ENCODE peak calls at places on chromosomes 6 and 20, in ten cellular contexts. One of them, this sample, is unnamed.
A peak's percentile ranks its signal among the peaks of the same experiment; 100 is the strongest.

GRCh38 chr20:41003143-41003932 is 25.3 kb upstream of the TOP1 start:
- DNase-seq in MM.1S: no peak
- DNase-seq in SK-N-SH: no peak
- DNase-seq in GM23338: peak; percentile 29
- DNase-seq in OCI-LY7: no peak
- DNase-seq in GM23248: peak; percentile 97
- DNase-seq in HCT116: peak; percentile 98
- DNase-seq in hepatocyte: peak; percentile 87
- DNase-seq in PC-9: peak; percentile 87
- DNase-seq in Karpas-422: peak; percentile 78
- DNase-seq in this sample: peak; percentile 99

GRCh38 chr6:81171991-81172740 is 580.3 kb downstream of the TENT5A start:
- DNase-seq in OCI-LY7: no peak
- DNase-seq in HCT116: peak; percentile 15
- DNase-seq in GM23338: peak; percentile 6
- DNase-seq in GM23248: peak; percentile 86
- DNase-seq in SK-N-SH: no peak
- DNase-seq in MM.1S: no peak
- DNase-seq in Karpas-422: no peak
- DNase-seq in hepatocyte: no peak
- DNase-seq in PC-9: peak; percentile 3
- DNase-seq in this sample: no peak

GRCh38 chr6:138804986-138805385 is 9.1 kb downstream of the ECT2L start:
- DNase-seq in HCT116: no peak
- DNase-seq in GM23338: no peak
- DNase-seq in PC-9: no peak
- DNase-seq in Karpas-422: no peak
- DNase-seq in SK-N-SH: no peak
- DNase-seq in hepatocyte: no peak
- DNase-seq in MM.1S: no peak
- DNase-seq in GM23248: no peak
- DNase-seq in OCI-LY7: no peak
- DNase-seq in this sample: no peak

GRCh38 chr6:42637681-42638080 is 73.9 kb downstream of the UBR2 start:
- DNase-seq in SK-N-SH: no peak
- DNase-seq in GM23338: no peak
- DNase-seq in Karpas-422: no peak
- DNase-seq in OCI-LY7: no peak
- DNase-seq in hepatocyte: no peak
- DNase-seq in GM23248: no peak
- DNase-seq in PC-9: no peak
- DNase-seq in MM.1S: no peak
- DNase-seq in HCT116: no peak
- DNase-seq in this sample: no peak

GRCh38 chr20:2865630-2866029 is 7.7 kb upstream of the PTPRA start:
- DNase-seq in HCT116: no peak
- DNase-seq in MM.1S: no peak
- DNase-seq in GM23248: no peak
- DNase-seq in SK-N-SH: no peak
- DNase-seq in OCI-LY7: peak; percentile 18
- DNase-seq in PC-9: no peak
- DNase-seq in GM23338: peak; percentile 68
- DNase-seq in hepatocyte: no peak
- DNase-seq in Karpas-422: peak; percentile 60
- DNase-seq in this sample: no peak

GRCh38 chr6:167747152-167747427 is 79.6 kb upstream of the AFDN start:
- DNase-seq in Karpas-422: no peak
- DNase-seq in GM23248: no peak
- DNase-seq in GM23338: no peak
- DNase-seq in SK-N-SH: no peak
- DNase-seq in PC-9: no peak
- DNase-seq in hepatocyte: no peak
- DNase-seq in HCT116: no peak
- DNase-seq in MM.1S: no peak
- DNase-seq in OCI-LY7: no peak
- DNase-seq in this sample: no peak

GRCh38 chr6:57040011-57040410 is 6.5 kb upstream of the KIAA1586 start:
- DNase-seq in SK-N-SH: peak; percentile 19
- DNase-seq in HCT116: peak; percentile 19
- DNase-seq in GM23338: peak; percentile 63
- DNase-seq in GM23248: peak; percentile 19
- DNase-seq in hepatocyte: no peak
- DNase-seq in PC-9: no peak
- DNase-seq in OCI-LY7: peak; percentile 40
- DNase-seq in MM.1S: no peak
- DNase-seq in Karpas-422: peak; percentile 56
- DNase-seq in this sample: peak; percentile 10

GRCh38 chr6:42547407-42548329 is 16.2 kb upstream of the UBR2 start:
- DNase-seq in OCI-LY7: peak; percentile 87
- DNase-seq in SK-N-SH: peak; percentile 94
- DNase-seq in PC-9: peak; percentile 83
- DNase-seq in MM.1S: peak; percentile 80
- DNase-seq in Karpas-422: peak; percentile 95
- DNase-seq in GM23248: peak; percentile 90
- DNase-seq in HCT116: peak; percentile 64
- DNase-seq in hepatocyte: peak; percentile 90
- DNase-seq in GM23338: peak; percentile 88
- DNase-seq in this sample: peak; percentile 84

GRCh38 chr20:50799176-50799889 is 4.5 kb downstream of the BCAS4 start:
- DNase-seq in GM23338: no peak
- DNase-seq in HCT116: no peak
- DNase-seq in GM23248: no peak
- DNase-seq in PC-9: no peak
- DNase-seq in OCI-LY7: no peak
- DNase-seq in Karpas-422: no peak
- DNase-seq in MM.1S: no peak
- DNase-seq in SK-N-SH: no peak
- DNase-seq in hepatocyte: no peak
- DNase-seq in this sample: no peak

GRCh38 chr6:57313711-57314471 is 3.5 kb upstream of the PRIM2 start:
- DNase-seq in hepatocyte: peak; percentile 82
- DNase-seq in Karpas-422: peak; percentile 34
- DNase-seq in GM23248: peak; percentile 99
- DNase-seq in SK-N-SH: no peak
- DNase-seq in HCT116: peak; percentile 71
- DNase-seq in MM.1S: no peak
- DNase-seq in PC-9: peak; percentile 41
- DNase-seq in GM23338: no peak
- DNase-seq in OCI-LY7: no peak
- DNase-seq in this sample: peak; percentile 97

GRCh38 chr6:7260291-7261029 is 52.5 kb downstream of the SSR1 start:
- DNase-seq in MM.1S: no peak
- DNase-seq in Karpas-422: no peak
- DNase-seq in GM23248: no peak
- DNase-seq in GM23338: no peak
- DNase-seq in HCT116: no peak
- DNase-seq in OCI-LY7: no peak
- DNase-seq in PC-9: no peak
- DNase-seq in hepatocyte: no peak
- DNase-seq in SK-N-SH: no peak
- DNase-seq in this sample: no peak

GRCh38 chr6:7262746-7263335 is 50.2 kb downstream of the SSR1 start:
- DNase-seq in OCI-LY7: no peak
- DNase-seq in MM.1S: no peak
- DNase-seq in PC-9: no peak
- DNase-seq in Karpas-422: no peak
- DNase-seq in GM23248: no peak
- DNase-seq in HCT116: no peak
- DNase-seq in GM23338: no peak
- DNase-seq in SK-N-SH: no peak
- DNase-seq in hepatocyte: no peak
- DNase-seq in this sample: no peak

GRCh38 chr6:7264041-7264440 is 49.0 kb downstream of the SSR1 start:
- DNase-seq in GM23338: no peak
- DNase-seq in GM23248: no peak
- DNase-seq in hepatocyte: no peak
- DNase-seq in MM.1S: no peak
- DNase-seq in PC-9: no peak
- DNase-seq in SK-N-SH: no peak
- DNase-seq in Karpas-422: no peak
- DNase-seq in OCI-LY7: no peak
- DNase-seq in HCT116: no peak
- DNase-seq in this sample: no peak

GRCh38 chr6:7262037-7262461 is 51.0 kb downstream of the SSR1 start:
- DNase-seq in GM23248: no peak
- DNase-seq in Karpas-422: no peak
- DNase-seq in hepatocyte: peak; percentile 35
- DNase-seq in SK-N-SH: no peak
- DNase-seq in GM23338: peak; percentile 88
- DNase-seq in HCT116: no peak
- DNase-seq in OCI-LY7: no peak
- DNase-seq in PC-9: peak; percentile 39
- DNase-seq in MM.1S: no peak
- DNase-seq in this sample: no peak

DNA sequence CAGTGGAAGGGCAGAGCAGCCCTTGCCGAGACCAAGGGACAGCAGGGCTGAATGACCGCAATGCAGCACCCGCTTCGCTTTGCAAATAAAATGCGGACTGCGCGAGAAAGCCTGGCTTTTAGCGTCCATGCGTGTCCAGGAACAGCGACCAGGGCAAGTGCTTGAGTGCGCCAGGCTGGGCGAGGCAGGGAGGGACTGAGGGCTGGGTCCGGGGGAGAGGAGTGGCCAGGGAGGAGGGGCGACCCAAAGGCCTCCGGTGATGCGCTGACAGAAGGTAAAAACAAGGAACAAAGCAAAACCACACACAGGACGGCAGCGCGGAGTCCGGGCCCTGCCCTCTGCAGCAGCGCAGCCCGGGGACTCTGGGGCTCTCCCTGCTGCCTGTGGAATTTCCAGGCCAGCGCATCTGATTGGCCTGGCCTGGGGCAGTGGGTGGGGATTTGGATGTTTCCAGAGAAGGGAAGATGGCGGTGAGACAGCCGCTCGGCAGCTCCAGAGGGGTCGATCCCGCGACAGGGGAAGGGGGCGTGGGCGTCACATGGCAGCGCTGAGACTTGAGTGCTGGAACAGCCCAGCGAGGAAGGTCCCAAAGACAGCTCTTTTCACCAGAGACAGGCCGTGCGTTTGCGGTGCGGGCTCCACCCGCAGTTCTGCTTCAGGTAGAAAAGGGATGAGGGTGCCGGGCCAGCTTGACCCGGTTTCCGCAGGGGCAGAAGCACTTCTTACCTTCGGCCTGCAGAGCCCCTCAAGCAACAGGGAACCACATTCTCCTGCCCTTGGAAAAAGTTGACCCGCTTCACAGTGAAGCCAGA is 51.8 kb downstream of the SSR1 start:
- DNase-seq in GM23248: peak; percentile 94
- DNase-seq in hepatocyte: peak; percentile 93
- DNase-seq in HCT116: peak; percentile 65
- DNase-seq in MM.1S: peak; percentile 14
- DNase-seq in Karpas-422: peak; percentile 46
- DNase-seq in OCI-LY7: no peak
- DNase-seq in PC-9: peak; percentile 92
- DNase-seq in SK-N-SH: peak; percentile 90
- DNase-seq in GM23338: peak; percentile 96
- DNase-seq in this sample: peak; percentile 95
- H3K9me2 ChIP-seq in GM23248: no peaks in the 10 kb centered on the region
- H3K9me2 ChIP-seq in hepatocyte: no peaks in the 10 kb centered on the region
- H3K9me2 ChIP-seq in HCT116: no peaks in the 10 kb centered on the region
- H3K9me2 ChIP-seq in MM.1S: no peaks in the 10 kb centered on the region
- H3K9me2 ChIP-seq in Karpas-422: no peaks in the 10 kb centered on the region
- H3K9me2 ChIP-seq in OCI-LY7: no peaks in the 10 kb centered on the region
- H3K9me2 ChIP-seq in PC-9: no peaks in the 10 kb centered on the region
- H3K9me2 ChIP-seq in SK-N-SH: no peaks in the 10 kb centered on the region
- H3K9me2 ChIP-seq in GM23338: peaks cover 3% of the 10 kb centered on the region
- H3K9me2 ChIP-seq in this sample: no peaks in the 10 kb centered on the region

DNA sequence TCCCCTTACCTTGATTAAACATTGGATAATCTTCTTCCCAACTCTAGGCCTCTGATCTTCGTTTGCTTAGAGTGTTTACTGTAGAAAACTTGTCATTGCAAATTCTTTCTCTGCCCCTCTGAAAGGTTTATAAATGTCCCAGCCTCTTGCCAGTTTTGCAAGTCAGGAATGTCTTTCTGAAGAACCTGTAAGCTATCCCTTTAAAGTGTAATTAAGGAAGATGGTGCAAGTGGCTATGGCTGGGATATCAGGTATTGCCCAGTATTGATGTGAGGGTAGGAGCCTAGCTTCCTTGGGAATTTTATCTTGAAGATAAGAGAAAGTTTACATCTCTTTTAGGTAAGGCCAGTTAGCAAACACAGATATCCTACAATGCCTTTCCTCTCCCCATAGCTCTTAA is 211.0 kb upstream of the RIMS1 start:
- DNase-seq in OCI-LY7: no peak
- DNase-seq in SK-N-SH: no peak
- DNase-seq in GM23248: no peak
- DNase-seq in Karpas-422: no peak
- DNase-seq in hepatocyte: no peak
- DNase-seq in GM23338: peak; percentile 44
- DNase-seq in HCT116: no peak
- DNase-seq in MM.1S: no peak
- DNase-seq in PC-9: no peak
- DNase-seq in this sample: no peak
- H3K9me2 ChIP-seq in OCI-LY7: no peaks in the 10 kb centered on the region
- H3K9me2 ChIP-seq in SK-N-SH: no peaks in the 10 kb centered on the region
- H3K9me2 ChIP-seq in GM23248: no peaks in the 10 kb centered on the region
- H3K9me2 ChIP-seq in Karpas-422: no peaks in the 10 kb centered on the region
- H3K9me2 ChIP-seq in hepatocyte: no peaks in the 10 kb centered on the region
- H3K9me2 ChIP-seq in GM23338: no peaks in the 10 kb centered on the region
- H3K9me2 ChIP-seq in HCT116: no peaks in the 10 kb centered on the region
- H3K9me2 ChIP-seq in MM.1S: no peaks in the 10 kb centered on the region
- H3K9me2 ChIP-seq in PC-9: no peaks in the 10 kb centered on the region
- H3K9me2 ChIP-seq in this sample: no peaks in the 10 kb centered on the region

GRCh38 chr6:11798538-11798937 is 19.9 kb upstream of the ADTRP start:
- DNase-seq in GM23338: no peak
- DNase-seq in PC-9: no peak
- DNase-seq in HCT116: no peak
- DNase-seq in SK-N-SH: no peak
- DNase-seq in Karpas-422: no peak
- DNase-seq in OCI-LY7: no peak
- DNase-seq in GM23248: peak; percentile 52
- DNase-seq in MM.1S: no peak
- DNase-seq in hepatocyte: no peak
- DNase-seq in this sample: no peak
- H3K9me2 ChIP-seq in GM23338: no peaks in the 10 kb centered on the region
- H3K9me2 ChIP-seq in PC-9: no peaks in the 10 kb centered on the region
- H3K9me2 ChIP-seq in HCT116: no peaks in the 10 kb centered on the region
- H3K9me2 ChIP-seq in SK-N-SH: no peaks in the 10 kb centered on the region
- H3K9me2 ChIP-seq in Karpas-422: no peaks in the 10 kb centered on the region
- H3K9me2 ChIP-seq in OCI-LY7: no peaks in the 10 kb centered on the region
- H3K9me2 ChIP-seq in GM23248: no peaks in the 10 kb centered on the region
- H3K9me2 ChIP-seq in MM.1S: no peaks in the 10 kb centered on the region
- H3K9me2 ChIP-seq in hepatocyte: no peaks in the 10 kb centered on the region
- H3K9me2 ChIP-seq in this sample: no peaks in the 10 kb centered on the region

GRCh38 chr20:60372822-60373221 is 414.6 kb downstream of the CDH26 start:
- DNase-seq in PC-9: no peak
- DNase-seq in hepatocyte: no peak
- DNase-seq in HCT116: no peak
- DNase-seq in GM23338: no peak
- DNase-seq in MM.1S: peak; percentile 73
- DNase-seq in Karpas-422: no peak
- DNase-seq in SK-N-SH: no peak
- DNase-seq in GM23248: no peak
- DNase-seq in OCI-LY7: no peak
- DNase-seq in this sample: no peak
- H3K9me2 ChIP-seq in PC-9: no peaks in the 10 kb centered on the region
- H3K9me2 ChIP-seq in hepatocyte: no peaks in the 10 kb centered on the region
- H3K9me2 ChIP-seq in HCT116: no peaks in the 10 kb centered on the region
- H3K9me2 ChIP-seq in GM23338: no peaks in the 10 kb centered on the region
- H3K9me2 ChIP-seq in MM.1S: no peaks in the 10 kb centered on the region
- H3K9me2 ChIP-seq in Karpas-422: no peaks in the 10 kb centered on the region
- H3K9me2 ChIP-seq in SK-N-SH: no peaks in the 10 kb centered on the region
- H3K9me2 ChIP-seq in GM23248: no peaks in the 10 kb centered on the region
- H3K9me2 ChIP-seq in OCI-LY7: no peaks in the 10 kb centered on the region
- H3K9me2 ChIP-seq in this sample: no peaks in the 10 kb centered on the region

This sample was measured in PC-3.